ENCODE peak calls at places on chromosome 17, in seven cellular contexts. Y, S, P, E, Z, X and J are unnamed samples.

GRCh38 chr17:31738067-31738466 is 121.0 kb downstream of the COPRS start:
- DNase-seq in Y (no peak), S (no peak), P (no peak), E (no peak), Z (no peak), X (no peak), J (no peak)

GRCh38 chr17:76184266-76184665 is 43.2 kb upstream of the FOXJ1 start:
- DNase-seq in Y (no peak), S (no peak), P (no peak), E (no peak), Z (no peak), X (no peak), J (no peak)

GRCh38 chr17:58363457-58364185 is 11.6 kb upstream of the SUPT4H1 start:
- DNase-seq in Y (no peak), S (no peak), P (no peak), E (no peak), Z (no peak), X (no peak), J (no peak)

GRCh38 chr17:11693284-11693683 is 95.0 kb downstream of the DNAH9 start:
- DNase-seq in Y (no peak), S (no peak), P (no peak), E (no peak), Z (no peak), X (no peak), J (no peak)

GRCh38 chr17:75561927-75562603 is 25.5 kb upstream of the MYO15B start:
- DNase-seq in Y (no peak), S (no peak), P (no peak), E (no peak), Z (no peak), X (no peak), J (no peak)

GRCh38 chr17:6170349-6170748 is 100.2 kb downstream of the WSCD1 start:
- DNase-seq in Y (no peak), S (no peak), P (no peak), E (no peak), Z (no peak), X (no peak), J (no peak)

GRCh38 chr17:67489273-67489672 is 112.2 kb downstream of the PITPNC1 start:
- DNase-seq in Y (no peak), S (no peak), P (no peak), E (no peak), Z (no peak), X (no peak), J (no peak)

GRCh38 chr17:33949100-33949499 is 306.0 kb upstream of the CCL2 start:
- DNase-seq in Y (no peak), S (peak; percentile 73), P (no peak), E (no peak), Z (peak; percentile 58), X (no peak), J (no peak)

GRCh38 chr17:65987988-65988387 is 203.9 kb downstream of the CEP112 start:
- DNase-seq in Y (peak; percentile 48), S (peak; percentile 49), P (peak; percentile 76), E (peak; percentile 54), Z (no peak), X (peak; percentile 5), J (peak; percentile 66)

GRCh38 chr17:63699638-63700527 is at the start of gene LIMD2:
- DNase-seq in Y (no peak), S (peak; percentile 82), P (no peak), E (peak; percentile 54), Z (peak; percentile 97), X (no peak), J (no peak)

GRCh38 chr17:50884354-50885311 is 18.5 kb upstream of the TOB1 start:
- DNase-seq in Y (no peak), S (no peak), P (peak; percentile 95), E (no peak), Z (peak; percentile 23), X (no peak), J (no peak)

GRCh38 chr17:57236686-57237299 is 19.5 kb upstream of the MSI2 start:
- DNase-seq in Y (no peak), S (no peak), P (no peak), E (no peak), Z (no peak), X (no peak), J (no peak)

GRCh38 chr17:8896087-8896486 is 28.6 kb upstream of the PIK3R6 start:
- DNase-seq in Y (no peak), S (no peak), P (no peak), E (no peak), Z (no peak), X (no peak), J (no peak)

GRCh38 chr17:7841622-7842379 is 7.8 kb downstream of the KDM6B start:
- DNase-seq in Y (peak; percentile 91), S (peak; percentile 98), P (peak; percentile 80), E (peak; percentile 92), Z (peak; percentile 75), X (no peak), J (peak; percentile 79)

GRCh38 chr17:7843536-7844291 is 9.7 kb downstream of the KDM6B start:
- DNase-seq in Y (peak; percentile 90), S (peak; percentile 93), P (peak; percentile 85), E (peak; percentile 86), Z (peak; percentile 68), X (peak; percentile 70), J (no peak)

GRCh38 chr17:7841309-7841621 is 7.2 kb downstream of the KDM6B start:
- DNase-seq in Y (no peak), S (no peak), P (no peak), E (no peak), Z (no peak), X (no peak), J (no peak)

GRCh38 chr17:7842950-7843535 is 9.0 kb downstream of the KDM6B start:
- DNase-seq in Y (peak; percentile 94), S (peak; percentile 76), P (peak; percentile 53), E (peak; percentile 95), Z (no peak), X (no peak), J (no peak)

GRCh38 chr17:7842380-7842949 is 8.4 kb downstream of the KDM6B start:
- DNase-seq in Y (peak; percentile 97), S (peak; percentile 62), P (peak; percentile 56), E (peak; percentile 91), Z (peak; percentile 19), X (no peak), J (no peak)
- TF ChIP-seq POLR2A in Y (peak; percentile 83), S (no peak), P (no peak), E (no peak), Z (peak; percentile 67), X (peak; percentile 82), J (no peak)

GRCh38 chr17:564526-564925 is 150.1 kb downstream of the VPS53 start:
- DNase-seq in Y (no peak), S (no peak), P (no peak), E (no peak), Z (no peak), X (no peak), J (no peak)

GRCh38 chr17:563646-564045 is 151.0 kb downstream of the VPS53 start:
- DNase-seq in Y (no peak), S (no peak), P (no peak), E (no peak), Z (no peak), X (no peak), J (no peak)

GRCh38 chr17:562174-562573 is 152.5 kb downstream of the VPS53 start:
- DNase-seq in Y (no peak), S (no peak), P (no peak), E (peak; percentile 83), Z (no peak), X (no peak), J (no peak)

GRCh38 chr17:561118-561517 is 153.5 kb downstream of the VPS53 start:
- DNase-seq in Y (peak; percentile 85), S (no peak), P (no peak), E (peak; percentile 50), Z (no peak), X (no peak), J (no peak)

DNA sequence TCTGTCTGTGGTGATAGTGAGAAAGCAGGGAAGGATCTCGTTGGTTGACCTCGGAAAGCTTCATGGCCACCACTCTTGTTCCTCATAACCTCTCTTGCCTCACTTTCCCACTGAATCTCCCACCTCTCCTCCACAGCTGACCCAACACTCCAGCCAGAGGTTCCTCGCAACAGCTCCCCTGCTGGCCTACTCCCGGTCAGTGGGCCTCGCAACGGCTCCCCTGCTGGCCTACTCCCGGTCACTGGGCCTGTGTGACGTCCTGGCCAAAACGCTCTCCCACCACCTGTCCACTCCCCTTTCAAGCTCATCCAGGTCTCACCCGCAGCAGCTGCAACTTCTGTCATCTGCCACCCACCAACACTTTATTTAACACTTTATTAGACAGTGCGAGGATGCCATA is 149.1 kb downstream of the VPS53 start:
- DNase-seq in Y (no peak), S (peak; percentile 50), P (peak; percentile 18), E (no peak), Z (no peak), X (no peak), J (no peak)
- H2AFZ ChIP-seq in Y (no peak overlapping the region), S (no peak overlapping the region), P (no peak overlapping the region), E (no peak overlapping the region), Z (no peak overlapping the region), X (no peak overlapping the region), J (no peak overlapping the region)

GRCh38 chr17:48542956-48543853 is 1.7 kb downstream of the HOXB2 start:
- DNase-seq in Y (peak; percentile 67), S (peak; percentile 84), P (no peak), E (peak; percentile 61), Z (peak; percentile 64), X (no peak), J (no peak)

GRCh38 chr17:48545539-48545938 is 630 bp upstream of the HOXB2 start:
- DNase-seq in Y (peak; percentile 17), S (no peak), P (no peak), E (no peak), Z (no peak), X (no peak), J (no peak)

GRCh38 chr17:48543854-48544355 is 1.0 kb downstream of the HOXB2 start:
- DNase-seq in Y (no peak), S (no peak), P (no peak), E (no peak), Z (no peak), X (no peak), J (no peak)

GRCh38 chr17:48545022-48545376 is at the start of gene HOXB2:
- DNase-seq in Y (peak; percentile 77), S (no peak), P (no peak), E (peak; percentile 78), Z (peak; percentile 69), X (no peak), J (no peak)

GRCh38 chr17:48544356-48545021 is 420 bp downstream of the HOXB2 start:
- DNase-seq in Y (peak; percentile 93), S (no peak), P (no peak), E (peak; percentile 87), Z (peak; percentile 66), X (no peak), J (no peak)
- TF ChIP-seq POLR2A in Y (peak; percentile 31), S (no peak), P (no peak), E (peak; percentile 19), Z (peak; percentile 71), X (no peak), J (no peak)

GRCh38 chr17:45315583-45316270 is 1.1 kb downstream of the MAP3K14 start:
- DNase-seq in Y (no peak), S (no peak), P (no peak), E (no peak), Z (no peak), X (no peak), J (no peak)
- H2AFZ ChIP-seq in Y (peak overlapping the region; percentile 86), S (no peak overlapping the region), P (no peak overlapping the region), E (no peak overlapping the region), Z (peak overlapping the region; percentile 27), X (no peak overlapping the region), J (no peak overlapping the region)

GRCh38 chr17:44006581-44007345 is 2.3 kb downstream of the NAGS start:
- DNase-seq in Y (peak; percentile 92), S (peak; percentile 98), P (no peak), E (peak; percentile 93), Z (peak; percentile 100), X (peak; percentile 73), J (peak; percentile 95)
- TF ChIP-seq POLR2A in Y (peak; percentile 50), S (no peak), P (no peak), E (no peak), Z (peak; percentile 58), X (peak; percentile 8), J (peak; percentile 70)